ENCODE peak calls at places on chromosomes 2 and 18, in seven cellular contexts. E, C, N, T, R, G and X are unnamed samples.

GRCh38 chr2:225690153-225690552 is 290.6 kb downstream of the NYAP2 start:
- DNase-seq in E (no peak), C (no peak), N (no peak), T (no peak), R (no peak), G (no peak), X (no peak)

GRCh38 chr2:191907545-191907944 is 60.7 kb upstream of the CAVIN2 start:
- DNase-seq in E (peak; percentile 24), C (no peak), N (no peak), T (no peak), R (no peak), G (no peak), X (no peak)

GRCh38 chr2:113977660-113978523 is 88.0 kb downstream of the ACTR3 start:
- DNase-seq in E (peak; percentile 74), C (peak; percentile 72), N (peak; percentile 71), T (peak; percentile 18), R (peak; percentile 60), G (no peak), X (no peak)

GRCh38 chr18:37254256-37254880 is 311.2 kb downstream of the CELF4 start:
- DNase-seq in E (peak; percentile 6), C (no peak), N (no peak), T (no peak), R (no peak), G (peak; percentile 66), X (no peak)

GRCh38 chr2:196399736-196400691 is 228.6 kb upstream of the STK17B start:
- DNase-seq in E (peak; percentile 87), C (peak; percentile 94), N (peak; percentile 92), T (no peak), R (peak; percentile 90), G (no peak), X (no peak)

GRCh38 chr18:58529714-58530354 is 99.1 kb downstream of the ALPK2 start:
- DNase-seq in E (peak; percentile 86), C (peak; percentile 68), N (peak; percentile 70), T (peak; percentile 56), R (peak; percentile 64), G (peak; percentile 78), X (peak; percentile 69)

GRCh38 chr2:58137221-58137620 is 90.6 kb downstream of the VRK2 start:
- DNase-seq in E (no peak), C (peak; percentile 68), N (no peak), T (no peak), R (no peak), G (no peak), X (no peak)

GRCh38 chr2:63738019-63738418 is 103.7 kb upstream of the UGP2 start:
- DNase-seq in E (no peak), C (peak; percentile 33), N (no peak), T (no peak), R (no peak), G (no peak), X (no peak)

GRCh38 chr18:5746844-5747243 is 148.5 kb downstream of the TMEM200C start:
- DNase-seq in E (peak; percentile 19), C (no peak), N (no peak), T (no peak), R (no peak), G (no peak), X (no peak)

GRCh38 chr2:65382776-65383357 is 49.5 kb downstream of the SPRED2 start:
- DNase-seq in E (no peak), C (peak; percentile 98), N (peak; percentile 97), T (no peak), R (peak; percentile 91), G (no peak), X (peak; percentile 43)

GRCh38 chr2:190093793-190094192 is 31.3 kb upstream of the MSTN start:
- DNase-seq in E (peak; percentile 36), C (peak; percentile 38), N (no peak), T (no peak), R (peak; percentile 54), G (no peak), X (no peak)

GRCh38 chr2:191612496-191612895 is 65.4 kb upstream of the NABP1 start:
- DNase-seq in E (peak; percentile 54), C (peak; percentile 97), N (peak; percentile 90), T (no peak), R (peak; percentile 81), G (no peak), X (no peak)

GRCh38 chr18:63258749-63259580 is 60.6 kb downstream of the BCL2 start:
- DNase-seq in E (no peak), C (no peak), N (peak; percentile 89), T (no peak), R (no peak), G (no peak), X (no peak)

GRCh38 chr18:76956648-76957047 is 134.3 kb downstream of the ZNF236 start:
- DNase-seq in E (no peak), C (no peak), N (peak; percentile 24), T (no peak), R (no peak), G (no peak), X (no peak)

GRCh38 chr18:29874519-29875098 is 1167.9 kb downstream of the DSC3 start:
- DNase-seq in E (peak; percentile 79), C (peak; percentile 20), N (peak; percentile 68), T (peak; percentile 20), R (peak; percentile 58), G (no peak), X (peak; percentile 41)

DNA sequence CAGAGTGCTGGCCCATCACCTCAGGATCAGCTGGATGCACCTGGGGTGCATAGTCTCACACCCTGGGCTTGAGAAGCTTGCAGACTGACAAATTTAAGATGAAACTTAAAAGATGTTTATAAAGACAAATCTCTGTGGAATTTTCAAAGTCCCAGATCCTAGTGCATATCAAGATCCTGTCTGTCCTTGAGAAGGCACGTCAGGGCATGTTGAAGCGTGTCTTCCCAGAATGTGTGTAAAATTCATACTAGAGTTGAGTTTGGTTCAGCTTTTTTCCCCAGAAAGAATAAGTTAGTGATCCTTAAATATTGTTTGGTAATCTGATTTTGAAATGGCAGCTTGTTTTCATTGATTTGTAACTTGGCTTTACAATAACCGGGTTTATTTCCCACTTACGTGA is 27.5 kb downstream of the INSIG2 start:
- DNase-seq in E (no peak), C (no peak), N (no peak), T (no peak), R (no peak), G (no peak), X (no peak)
- H2BK5ac ChIP-seq in E (no peak overlapping the region), C (no peak overlapping the region), N (no peak overlapping the region), T (no peak overlapping the region), R (no peak overlapping the region), G (peak overlapping the region; percentile 46), X (no peak overlapping the region)

GRCh38 chr18:45702871-45703270 is 21.1 kb upstream of the SLC14A1 start:
- DNase-seq in E (no peak), C (peak; percentile 54), N (no peak), T (no peak), R (no peak), G (no peak), X (no peak)
- H2BK5ac ChIP-seq in E (no peak overlapping the region), C (no peak overlapping the region), N (no peak overlapping the region), T (no peak overlapping the region), R (no peak overlapping the region), G (no peak overlapping the region), X (no peak overlapping the region)

GRCh38 chr2:109352066-109352897 is 223.3 kb downstream of the SH3RF3 start:
- DNase-seq in E (no peak), C (no peak), N (no peak), T (no peak), R (no peak), G (peak; percentile 34), X (no peak)

GRCh38 chr2:109356251-109357035 is 227.4 kb downstream of the SH3RF3 start:
- DNase-seq in E (no peak), C (no peak), N (no peak), T (no peak), R (no peak), G (no peak), X (no peak)

GRCh38 chr2:109352898-109353689 is 224.1 kb downstream of the SH3RF3 start:
- DNase-seq in E (no peak), C (no peak), N (no peak), T (no peak), R (no peak), G (peak; percentile 30), X (peak; percentile 20)

GRCh38 chr2:109353806-109354745 is 225.1 kb downstream of the SH3RF3 start:
- DNase-seq in E (no peak), C (no peak), N (no peak), T (no peak), R (no peak), G (peak; percentile 29), X (peak; percentile 15)

DNA sequence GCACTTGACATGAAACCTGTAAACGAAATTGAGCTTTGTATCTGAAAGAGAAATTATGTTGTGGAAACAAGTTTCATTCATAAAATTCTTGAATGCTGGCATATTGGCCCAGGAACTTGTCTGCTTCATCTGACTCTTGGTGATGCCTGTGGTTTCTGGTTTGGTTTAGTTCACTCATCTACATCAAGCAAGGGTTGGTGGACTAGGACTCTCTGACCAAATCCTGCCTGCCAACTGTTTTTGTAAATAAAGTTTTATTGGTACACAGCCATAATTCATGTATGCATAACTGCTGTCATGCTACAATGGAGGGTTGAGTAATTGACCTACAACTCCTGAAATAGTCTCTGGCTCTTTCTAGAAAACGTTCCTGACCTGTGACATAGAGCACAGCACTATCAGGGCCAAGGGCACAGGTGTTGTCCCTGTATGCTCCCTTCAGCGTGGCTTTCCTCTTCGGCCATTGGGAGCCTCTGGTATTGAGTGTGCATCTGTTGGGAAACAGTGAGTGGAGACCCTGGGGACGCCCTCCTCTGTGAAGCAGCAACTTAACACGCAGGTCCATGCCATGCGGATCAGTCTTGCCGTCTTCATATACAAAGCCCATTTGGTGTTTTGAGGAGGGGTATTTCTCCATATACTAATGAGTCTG is 226.3 kb downstream of the SH3RF3 start:
- DNase-seq in E (no peak), C (no peak), N (no peak), T (no peak), R (no peak), G (peak; percentile 24), X (peak; percentile 6)
- H2BK5ac ChIP-seq in E (no peak overlapping the region), C (no peak overlapping the region), N (no peak overlapping the region), T (no peak overlapping the region), R (no peak overlapping the region), G (no peak overlapping the region), X (no peak overlapping the region)

GRCh38 chr2:170161516-170162260 is 16.3 kb upstream of the MYO3B start:
- DNase-seq in E (no peak), C (no peak), N (no peak), T (no peak), R (no peak), G (no peak), X (no peak)

GRCh38 chr2:170163666-170164065 is 14.3 kb upstream of the MYO3B start:
- DNase-seq in E (no peak), C (no peak), N (no peak), T (no peak), R (no peak), G (no peak), X (no peak)

GRCh38 chr2:170162261-170162612 is 15.7 kb upstream of the MYO3B start:
- DNase-seq in E (no peak), C (peak; percentile 35), N (peak; percentile 83), T (no peak), R (no peak), G (no peak), X (no peak)

GRCh38 chr2:170166735-170167134 is 11.2 kb upstream of the MYO3B start:
- DNase-seq in E (no peak), C (no peak), N (no peak), T (no peak), R (no peak), G (no peak), X (no peak)

DNA sequence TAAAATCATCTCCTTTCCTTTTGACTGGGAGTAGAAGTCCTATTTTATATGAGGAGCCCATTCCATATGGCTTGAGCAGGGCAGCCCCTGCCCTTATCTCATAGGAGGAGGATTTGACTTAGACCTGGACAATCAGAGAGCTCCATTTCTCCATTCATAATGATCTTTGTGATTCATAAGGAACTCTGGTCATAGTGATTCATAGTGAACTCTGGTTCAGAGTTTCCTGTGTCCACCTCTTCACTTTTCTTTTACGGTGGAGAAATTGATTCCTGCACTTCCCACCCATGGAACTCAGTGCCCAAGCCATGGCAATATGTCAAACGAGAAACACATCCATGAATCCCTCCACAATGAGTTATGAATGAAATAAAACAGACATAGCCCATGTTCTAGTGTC is 12.8 kb upstream of the MYO3B start:
- DNase-seq in E (no peak), C (peak; percentile 68), N (no peak), T (no peak), R (no peak), G (no peak), X (no peak)
- H2BK5ac ChIP-seq in E (no peak overlapping the region), C (peak overlapping the region; percentile 45), N (no peak overlapping the region), T (no peak overlapping the region), R (no peak overlapping the region), G (no peak overlapping the region), X (no peak overlapping the region)